ENCODE peak calls at places on chromosomes 12 and 14, in five cellular contexts. O, A, T, E and N are unnamed samples.

GRCh38 chr14:101539929-101540328 is 21.4 kb upstream of the DIO3 start:
- DNase-seq in O (no peak), A (no peak), T (no peak), E (no peak), N (no peak)

GRCh38 chr12:72365151-72365550 is 93.0 kb downstream of the TRHDE start:
- DNase-seq in O (no peak), A (peak; percentile 54), T (no peak), E (no peak), N (no peak)

GRCh38 chr12:94560416-94561221 is 89.7 kb downstream of the TMCC3 start:
- DNase-seq in O (no peak), A (peak; percentile 53), T (no peak), E (peak; percentile 22), N (peak; percentile 94)

GRCh38 chr12:38053655-38054464 is 262.7 kb upstream of the ALG10B start:
- DNase-seq in O (no peak), A (no peak), T (peak; percentile 59), E (no peak), N (peak; percentile 15)

GRCh38 chr14:36503771-36504741 is 16.0 kb downstream of the NKX2-1 start:
- DNase-seq in O (no peak), A (no peak), T (no peak), E (no peak), N (no peak)

GRCh38 chr12:57899010-57899662 is 42.2 kb upstream of the ATP23 start:
- DNase-seq in O (no peak), A (peak; percentile 81), T (no peak), E (peak; percentile 51), N (peak; percentile 77)

GRCh38 chr12:120015313-120015712 is 26.3 kb downstream of the BICDL1 start:
- DNase-seq in O (no peak), A (no peak), T (no peak), E (no peak), N (no peak)

GRCh38 chr12:124551268-124552144 is 15.9 kb downstream of the NCOR2 start:
- DNase-seq in O (no peak), A (peak; percentile 33), T (peak; percentile 70), E (peak; percentile 81), N (peak; percentile 59)

GRCh38 chr14:69886843-69887242 is 7.6 kb downstream of the SMOC1 start:
- DNase-seq in O (no peak), A (peak; percentile 85), T (no peak), E (no peak), N (no peak)

GRCh38 chr12:108773798-108774788 is 42.8 kb upstream of the CORO1C start:
- DNase-seq in O (no peak), A (peak; percentile 68), T (peak; percentile 70), E (peak; percentile 55), N (peak; percentile 86)

GRCh38 chr14:33307691-33308369 is 369.2 kb downstream of the NPAS3 start:
- DNase-seq in O (peak; percentile 6), A (no peak), T (no peak), E (no peak), N (no peak)

GRCh38 chr12:47391566-47391965 is 311.8 kb upstream of the AMIGO2 start:
- DNase-seq in O (no peak), A (no peak), T (no peak), E (no peak), N (no peak)

GRCh38 chr12:97939141-97939540 is 476.5 kb downstream of the RMST start:
- DNase-seq in O (no peak), A (no peak), T (no peak), E (peak; percentile 55), N (no peak)

GRCh38 chr14:23869078-23869719 is 84.4 kb upstream of the DHRS4 start:
- DNase-seq in O (no peak), A (no peak), T (no peak), E (no peak), N (no peak)

GRCh38 chr12:103085541-103085940 is 128.1 kb downstream of the ASCL1 start:
- DNase-seq in O (no peak), A (no peak), T (no peak), E (no peak), N (no peak)

GRCh38 chr12:108570743-108571603 is 8.6 kb downstream of the ISCU start:
- DNase-seq in O (no peak), A (peak; percentile 67), T (no peak), E (no peak), N (no peak)

GRCh38 chr12:53219956-53220856 is 11.8 kb downstream of the RARG start:
- DNase-seq in O (peak; percentile 76), A (peak; percentile 78), T (peak; percentile 64), E (peak; percentile 63), N (peak; percentile 68)

GRCh38 chr14:37185670-37186069 is 12.1 kb upstream of the MIPOL1 start:
- DNase-seq in O (no peak), A (no peak), T (no peak), E (no peak), N (no peak)

GRCh38 chr12:42023733-42024494 is 120.8 kb downstream of the GXYLT1 start:
- DNase-seq in O (peak; percentile 47), A (peak; percentile 64), T (peak; percentile 74), E (peak; percentile 55), N (peak; percentile 66)

GRCh38 chr12:53443955-53444354 is 2.4 kb downstream of the PRR13 start:
- DNase-seq in O (no peak), A (no peak), T (no peak), E (no peak), N (no peak)

GRCh38 chr12:51972849-51973273 is 21.4 kb downstream of the ACVR1B start:
- DNase-seq in O (no peak), A (peak; percentile 73), T (peak; percentile 68), E (no peak), N (peak; percentile 50)

GRCh38 chr14:49966304-49966809 is 73.5 kb downstream of the ARF6 start:
- DNase-seq in O (no peak), A (no peak), T (no peak), E (no peak), N (no peak)
- H3K27ac ChIP-seq in O (no peak overlapping the region), A (peak overlapping the region; percentile 1), T (no peak overlapping the region), E (peak overlapping the region; percentile 29), N (peak overlapping the region; percentile 59)

GRCh38 chr14:103136388-103137271 is 13.4 kb downstream of the TNFAIP2 start:
- DNase-seq in O (no peak), A (peak; percentile 73), T (no peak), E (no peak), N (peak; percentile 69)
- TF ChIP-seq CTCF in O (no peak), A (peak; percentile 7), T (no peak), E (no peak), N (no peak)

GRCh38 chr12:4156317-4156716 is 117.2 kb upstream of the CCND2 start:
- DNase-seq in O (no peak), A (no peak), T (no peak), E (no peak), N (no peak)
- H3K27ac ChIP-seq in O (no peak overlapping the region), A (no peak overlapping the region), T (no peak overlapping the region), E (no peak overlapping the region), N (no peak overlapping the region)

GRCh38 chr12:101172316-101172715 is 37.7 kb downstream of the SLC5A8 start:
- DNase-seq in O (no peak), A (peak; percentile 10), T (no peak), E (no peak), N (no peak)
- TF ChIP-seq CTCF in O (no peak), A (no peak), T (no peak), E (no peak), N (no peak)

GRCh38 chr14:77099425-77100167 is 1.5 kb downstream of the CIPC start:
- DNase-seq in O (no peak), A (peak; percentile 78), T (no peak), E (peak; percentile 84), N (peak; percentile 29)
- H3K27ac ChIP-seq in O (peak overlapping the region; percentile 99), A (no peak overlapping the region), T (peak overlapping the region; percentile 93), E (peak overlapping the region; percentile 100), N (peak overlapping the region; percentile 93)

DNA sequence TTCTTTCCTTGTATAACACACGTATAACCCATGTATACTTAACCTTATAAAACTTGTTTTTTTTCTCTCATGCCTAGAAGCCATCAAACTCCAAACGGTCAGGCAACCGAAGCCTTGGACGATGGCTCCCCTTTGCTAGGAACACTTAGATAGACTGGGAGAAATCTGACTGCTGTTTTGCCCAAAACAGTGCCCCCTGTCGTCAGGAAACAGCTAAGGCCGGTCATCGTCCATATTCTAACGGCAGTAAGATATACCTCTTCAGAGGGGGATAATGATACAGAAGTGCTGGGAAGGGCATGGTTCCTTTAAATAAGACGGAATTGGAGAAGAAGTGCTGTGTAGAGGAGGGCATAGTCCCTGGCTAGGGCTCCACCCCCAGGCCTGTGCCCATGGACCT is 130.5 kb downstream of the SLC41A2 start:
- DNase-seq in O (no peak), A (no peak), T (no peak), E (no peak), N (no peak)
- TF ChIP-seq CTCF in O (no peak), A (peak; percentile 32), T (no peak), E (no peak), N (no peak)

GRCh38 chr12:111907740-111908139 is 65.7 kb downstream of the MAPKAPK5 start:
- DNase-seq in O (no peak), A (no peak), T (no peak), E (no peak), N (no peak)

GRCh38 chr12:111905502-111905901 is 63.5 kb downstream of the MAPKAPK5 start:
- DNase-seq in O (no peak), A (no peak), T (no peak), E (no peak), N (no peak)

GRCh38 chr12:111901182-111901581 is 59.2 kb downstream of the MAPKAPK5 start:
- DNase-seq in O (no peak), A (no peak), T (no peak), E (no peak), N (no peak)

DNA sequence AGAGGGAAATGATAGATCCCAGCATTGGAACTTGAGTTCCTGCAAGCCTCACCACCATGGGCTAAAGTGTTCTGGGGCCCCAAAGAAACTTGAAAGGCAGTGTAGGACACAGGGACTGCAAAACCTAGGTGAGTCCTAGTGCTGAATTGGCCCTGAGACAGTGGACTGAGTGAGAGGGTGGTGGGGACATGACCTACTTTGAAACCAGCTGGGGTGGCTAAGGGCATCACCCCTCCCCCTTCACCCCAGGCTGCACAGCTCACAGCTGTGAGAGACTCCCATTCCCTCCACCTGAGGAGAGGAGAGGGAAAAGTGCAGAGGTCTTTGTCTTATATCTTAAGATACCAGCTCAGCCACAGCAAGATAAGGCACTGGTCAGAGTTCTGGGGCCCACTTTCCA is 62.4 kb downstream of the MAPKAPK5 start:
- DNase-seq in O (no peak), A (peak; percentile 1), T (no peak), E (no peak), N (no peak)
- H3K27ac ChIP-seq in O (no peak overlapping the region), A (no peak overlapping the region), T (no peak overlapping the region), E (no peak overlapping the region), N (no peak overlapping the region)

DNA sequence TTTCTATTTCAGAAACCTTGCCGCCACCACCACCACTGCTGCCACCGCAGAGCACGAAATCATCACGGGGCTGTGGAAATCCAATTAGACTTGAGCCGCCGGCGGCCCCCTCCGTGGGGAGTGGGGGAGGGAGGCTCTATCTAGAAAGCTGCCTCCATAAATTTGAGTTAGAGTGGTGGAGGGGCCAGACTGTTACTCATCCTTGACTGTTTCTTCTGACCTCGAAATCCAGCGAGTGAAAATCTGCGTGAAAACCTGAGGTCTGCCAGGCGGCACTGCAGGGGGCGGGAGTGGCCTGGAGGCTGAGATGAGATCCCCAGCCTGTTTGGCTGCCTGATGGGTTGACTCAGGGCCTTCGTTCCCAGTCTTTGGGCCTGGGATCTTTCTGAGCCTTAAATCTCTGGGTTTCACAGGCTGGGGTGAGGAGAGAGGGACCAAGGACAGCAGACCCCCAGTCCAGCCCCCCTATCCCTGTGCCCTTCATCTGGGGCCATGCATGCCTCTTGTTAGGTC is 29.9 kb downstream of the TSPAN9 start:
- DNase-seq in O (peak; percentile 58), A (peak; percentile 63), T (no peak), E (no peak), N (no peak)
- TF ChIP-seq CTCF in O (no peak), A (no peak), T (no peak), E (no peak), N (no peak)